ENCODE peak calls at places on chromosomes 16 and 17, in ten cellular contexts. X is progenitor cell of endocrine pancreas; K is IMR-90; R is activated CD8-positive, alpha-beta memory T cell treated with anti-CD3 and anti-CD28 coated beads for 4 hours; J is cardiac fibroblast; G is germinal center; E is activated T-helper 1 cell treated with Interleukin-2 at 50 U/mL for 16 hours; A is GM06990; S is iPS DF 19.7; Q is non-pigmented ciliary epithelial cell. D is an unnamed sample.

GRCh38 chr16:50215680-50216079 is 50.7 kb upstream of the ADCY7 start:
- DNase-seq in S (no peak), R (no peak), G (no peak), Q (no peak), J (no peak), K (no peak), E (no peak), X (no peak), A (no peak), D (no peak)

GRCh38 chr16:88078111-88078775 is 127.0 kb downstream of the BANP start:
- DNase-seq in Q (no peak), E (no peak), A (no peak), K (no peak), R (no peak), X (no peak), S (no peak), G (no peak), J (no peak), D (no peak)

GRCh38 chr17:66373944-66374817 is 71.8 kb downstream of the PRKCA start:
- DNase-seq in X (no peak), S (no peak), Q (no peak), A (no peak), E (peak), G (no peak), J (peak), K (no peak), R (no peak), D (no peak)

GRCh38 chr17:73365934-73366623 is 54.3 kb upstream of the CDC42EP4 start:
- DNase-seq in E (no peak), X (no peak), K (no peak), R (no peak), A (no peak), J (no peak), S (no peak), Q (no peak), G (peak), D (no peak)

GRCh38 chr16:16163571-16163970 is 59.7 kb downstream of the ABCC6 start:
- DNase-seq in X (no peak), K (no peak), A (no peak), Q (no peak), J (no peak), E (no peak), G (no peak), R (no peak), S (no peak), D (no peak)

GRCh38 chr16:84919267-84919666 is 92.1 kb downstream of the ZDHHC7 start:
- DNase-seq in J (no peak), E (no peak), R (no peak), Q (no peak), A (no peak), K (peak), G (no peak), X (no peak), S (no peak), D (no peak)

GRCh38 chr16:78463591-78463990 is 364.1 kb downstream of the WWOX start:
- DNase-seq in K (no peak), R (no peak), X (no peak), J (no peak), S (no peak), G (no peak), A (no peak), Q (no peak), E (no peak), D (no peak)

GRCh38 chr16:11844499-11844898 is 6.8 kb downstream of the RSL1D1 start:
- DNase-seq in K (no peak), X (no peak), A (no peak), Q (no peak), G (no peak), J (no peak), R (no peak), E (no peak), S (no peak), D (no peak)

GRCh38 chr17:72056155-72056554 is 64.7 kb upstream of the SOX9 start:
- DNase-seq in G (no peak), S (no peak), X (no peak), A (no peak), Q (no peak), K (no peak), E (no peak), R (no peak), J (no peak), D (no peak)

GRCh38 chr17:76659928-76660614 is 16.5 kb upstream of the ST6GALNAC1 start:
- DNase-seq in J (peak), K (no peak), A (no peak), E (no peak), S (no peak), G (no peak), Q (no peak), R (no peak), X (no peak), D (peak)

GRCh38 chr16:67198238-67198734 is 645 bp upstream of the ELMO3 start:
- DNase-seq in R (no peak), S (no peak), K (peak), Q (no peak), G (peak), E (no peak), X (no peak), A (no peak), J (peak), D (no peak)

GRCh38 chr17:37176683-37177082 is 199.1 kb upstream of the C17orf78 start:
- DNase-seq in S (no peak), J (peak), K (peak), E (no peak), Q (no peak), R (no peak), G (no peak), A (no peak), X (no peak), D (no peak)

GRCh38 chr16:3696425-3697218 is 20.7 kb downstream of the TRAP1 start:
- DNase-seq in A (no peak), E (no peak), Q (peak), J (peak), X (no peak), G (no peak), S (no peak), K (peak), R (no peak), D (no peak)

GRCh38 chr17:79799538-79800324 is 2.9 kb upstream of the CBX8 start:
- DNase-seq in S (no peak), E (no peak), A (no peak), G (no peak), Q (no peak), X (no peak), J (no peak), R (no peak), K (no peak), D (no peak)

GRCh38 chr17:17362531-17362930 is 59.4 kb downstream of the NT5M start:
- DNase-seq in K (no peak), J (no peak), E (no peak), S (no peak), G (no peak), A (no peak), X (no peak), Q (no peak), R (no peak), D (no peak)

GRCh38 chr17:7224661-7225111 is 4.9 kb downstream of the ACADVL start:
- DNase-seq in X (no peak), K (no peak), G (no peak), E (no peak), R (no peak), J (no peak), S (no peak), A (no peak), Q (no peak), D (no peak)

GRCh38 chr17:18224428-18225120 is 861 bp upstream of the LLGL1 start:
- DNase-seq in G (no peak), X (no peak), A (no peak), R (no peak), S (peak), Q (no peak), J (peak), E (no peak), K (peak), D (peak)

GRCh38 chr16:51550785-51551184 is 399.7 kb upstream of the SALL1 start:
- DNase-seq in E (no peak), A (no peak), K (peak), Q (no peak), G (no peak), R (no peak), S (no peak), X (no peak), J (no peak), D (no peak)

GRCh38 chr16:53775821-53776431 is 72.0 kb downstream of the FTO start:
- DNase-seq in S (no peak), A (no peak), J (peak), Q (peak), E (no peak), X (no peak), R (no peak), K (peak), G (no peak), D (no peak)

D was measured in NCI-H2227 treated with DMSO at 0.1 percent for 48 hours.